ENCODE peak calls at places on chromosome 10, in ten cellular contexts. N is epithelial cell of esophagus, E is dorsolateral prefrontal cortex, F is OCI-LY7, A is pancreas, Q is NT2/D1, M is mesendoderm, C is stomach, V is GM23248, H is BJ. U is an unnamed sample.

GRCh38 chr10:112510384-112510783 is 63.4 kb downstream of the VTI1A start:
- DNase-seq in V (no peak), N (no peak), C (no peak), M (no peak), A (no peak), E (no peak), Q (no peak), H (no peak), F (no peak), U (no peak)

GRCh38 chr10:70430489-70431445 is 10.7 kb downstream of the NODAL start:
- DNase-seq in Q (no peak), H (no peak), E (no peak), V (peak), C (peak), A (peak), N (peak), F (no peak), M (peak), U (no peak)

GRCh38 chr10:28060031-28060607 is 61.2 kb upstream of the ODAD2 start:
- DNase-seq in H (no peak), E (no peak), M (no peak), F (no peak), A (no peak), C (no peak), V (peak), Q (no peak), N (no peak), U (no peak)

GRCh38 chr10:68526634-68527132 is 640 bp downstream of the SLC25A16 start:
- DNase-seq in V (no peak), A (no peak), H (no peak), M (no peak), N (peak), C (no peak), E (no peak), F (no peak), Q (no peak), U (no peak)

GRCh38 chr10:110225756-110226554 is 18.6 kb downstream of the MXI1 start:
- DNase-seq in H (peak), N (peak), V (peak), M (peak), Q (peak), F (peak), A (peak), C (peak), E (peak), U (peak)

GRCh38 chr10:52771534-52772455 is 789 bp downstream of the MBL2 start:
- DNase-seq in H (no peak), Q (no peak), F (no peak), C (no peak), M (no peak), E (no peak), V (peak), N (no peak), A (no peak), U (no peak)

GRCh38 chr10:127168251-127168650 is 28.1 kb downstream of the INSYN2A start:
- DNase-seq in M (no peak), F (no peak), H (no peak), A (no peak), C (no peak), Q (no peak), E (no peak), V (no peak), N (no peak), U (no peak)

GRCh38 chr10:86642021-86642420 is 12.3 kb upstream of the OPN4 start:
- DNase-seq in H (no peak), Q (no peak), N (no peak), A (no peak), E (no peak), F (no peak), C (no peak), V (no peak), M (no peak), U (no peak)

GRCh38 chr10:86497621-86498020 is 24.0 kb downstream of the WAPL start:
- DNase-seq in Q (no peak), V (no peak), N (no peak), A (no peak), M (no peak), F (no peak), E (no peak), C (no peak), H (no peak), U (no peak)

GRCh38 chr10:28072573-28072972 is 73.7 kb upstream of the ODAD2 start:
- DNase-seq in V (peak), E (no peak), C (no peak), M (no peak), F (no peak), Q (no peak), N (peak), A (no peak), H (no peak), U (no peak)

GRCh38 chr10:11256896-11257295 is 239.2 kb downstream of the CELF2 start:
- DNase-seq in V (no peak), M (no peak), H (no peak), F (no peak), A (no peak), Q (no peak), N (no peak), E (no peak), C (no peak), U (no peak)

GRCh38 chr10:63611078-63611477 is 89.9 kb downstream of the REEP3 start:
- DNase-seq in A (no peak), E (no peak), Q (no peak), C (no peak), F (no peak), M (no peak), V (peak), N (peak), H (no peak), U (no peak)

GRCh38 chr10:21526184-21526951 is 886 bp upstream of the SKIDA1 start:
- DNase-seq in N (peak), H (no peak), Q (no peak), F (no peak), A (peak), V (peak), E (peak), C (peak), M (peak), U (peak)

GRCh38 chr10:127694580-127695193 is 42.3 kb upstream of the FOXI2 start:
- DNase-seq in F (peak), Q (peak), H (no peak), N (peak), A (no peak), V (peak), E (no peak), M (peak), C (no peak), U (no peak)

GRCh38 chr10:61847087-61847486 is 54.4 kb upstream of the ARID5B start:
- DNase-seq in H (no peak), A (no peak), E (no peak), N (no peak), M (no peak), Q (no peak), V (no peak), F (no peak), C (no peak), U (no peak)

GRCh38 chr10:61744469-61744868 is 81.7 kb downstream of the CABCOCO1 start:
- DNase-seq in C (no peak), E (no peak), M (peak), A (no peak), V (no peak), H (no peak), Q (no peak), N (no peak), F (peak), U (peak)

GRCh38 chr10:66591865-66592264 is 334.0 kb upstream of the LRRTM3 start:
- DNase-seq in F (no peak), E (no peak), C (no peak), M (no peak), A (no peak), V (no peak), Q (no peak), H (no peak), N (peak), U (no peak)

GRCh38 chr10:132480356-132480755 is 57.2 kb upstream of the INPP5A start:
- DNase-seq in E (no peak), M (no peak), A (no peak), H (no peak), N (peak), V (no peak), Q (no peak), F (no peak), C (no peak), U (no peak)

GRCh38 chr10:132175907-132176581 is 10.7 kb upstream of the DPYSL4 start:
- DNase-seq in H (no peak), N (no peak), F (no peak), C (no peak), A (no peak), Q (no peak), M (no peak), E (peak), V (no peak), U (no peak)

GRCh38 chr10:61943699-61944444 is 42.4 kb downstream of the ARID5B start:
- DNase-seq in E (no peak), V (peak), M (no peak), N (peak), Q (no peak), A (no peak), F (peak), C (no peak), H (no peak), U (no peak)

GRCh38 chr10:118734477-118734876 is 20.3 kb downstream of the CACUL1 start:
- DNase-seq in M (no peak), H (no peak), A (no peak), Q (no peak), N (no peak), F (no peak), V (no peak), E (no peak), C (no peak), U (no peak)
- H3K4me3 ChIP-seq in M (no peak), H (no peak), A (no peak), Q (no peak), N (no peak), F (no peak), V (no peak), E (no peak), C (no peak), U (no peak)

DNA sequence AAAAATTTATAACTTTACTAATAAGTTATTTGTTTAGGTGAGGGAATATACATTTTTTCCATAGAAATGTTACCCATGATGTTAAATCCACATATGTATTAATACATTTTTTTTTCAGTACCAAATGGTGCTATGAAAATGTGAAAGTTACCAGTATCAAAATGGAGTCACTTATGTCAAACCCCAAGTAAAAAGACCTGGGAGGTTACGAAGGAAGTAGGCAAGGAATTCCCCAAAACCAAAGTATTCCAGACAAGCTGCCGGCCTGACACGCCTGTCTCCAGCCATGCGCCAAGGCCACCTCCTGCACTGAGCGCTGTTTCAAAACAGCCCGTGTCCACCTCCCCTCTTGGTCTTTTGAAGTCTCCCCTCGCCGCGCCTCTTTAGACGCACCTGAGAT is 44.7 kb downstream of the PRKCQ start:
- DNase-seq in F (no peak), Q (no peak), A (no peak), E (no peak), N (no peak), H (no peak), C (no peak), V (no peak), M (no peak), U (no peak)
- H3K4me3 ChIP-seq in F (no peak), Q (no peak), A (no peak), E (no peak), N (no peak), H (no peak), C (no peak), V (no peak), M (no peak), U (no peak)

GRCh38 chr10:33453081-33453850 is 118.8 kb upstream of the NRP1 start:
- DNase-seq in M (no peak), C (no peak), Q (no peak), F (no peak), H (no peak), E (no peak), V (peak), A (no peak), N (peak), U (no peak)
- H3K4me3 ChIP-seq in M (no peak), C (no peak), Q (no peak), F (no peak), H (no peak), E (no peak), V (no peak), A (no peak), N (no peak), U (no peak)

DNA sequence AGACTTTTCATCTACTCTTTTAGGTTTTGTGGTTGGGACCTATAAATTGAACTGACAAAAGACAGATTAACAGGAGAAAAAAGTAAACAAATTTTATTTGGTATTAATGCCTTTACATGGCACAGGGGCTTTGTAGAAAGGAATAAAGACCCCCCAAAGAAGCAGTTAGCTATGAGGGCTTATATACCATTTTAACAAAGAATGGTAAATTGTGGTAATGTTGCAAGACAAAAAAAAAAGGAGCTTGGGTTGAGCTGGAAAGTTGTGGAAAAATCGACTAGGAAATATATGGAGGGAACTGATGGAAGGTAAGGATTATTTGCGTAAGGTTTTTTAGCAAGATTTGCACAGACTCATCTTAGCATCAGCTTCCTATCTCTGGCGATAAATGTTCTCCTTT is 84.6 kb downstream of the JCAD start:
- DNase-seq in A (no peak), E (no peak), F (no peak), H (no peak), C (no peak), M (no peak), Q (no peak), V (no peak), N (no peak), U (no peak)
- H3K4me3 ChIP-seq in A (no peak), E (no peak), F (no peak), H (no peak), C (no peak), M (no peak), Q (no peak), V (no peak), N (no peak), U (no peak)

DNA sequence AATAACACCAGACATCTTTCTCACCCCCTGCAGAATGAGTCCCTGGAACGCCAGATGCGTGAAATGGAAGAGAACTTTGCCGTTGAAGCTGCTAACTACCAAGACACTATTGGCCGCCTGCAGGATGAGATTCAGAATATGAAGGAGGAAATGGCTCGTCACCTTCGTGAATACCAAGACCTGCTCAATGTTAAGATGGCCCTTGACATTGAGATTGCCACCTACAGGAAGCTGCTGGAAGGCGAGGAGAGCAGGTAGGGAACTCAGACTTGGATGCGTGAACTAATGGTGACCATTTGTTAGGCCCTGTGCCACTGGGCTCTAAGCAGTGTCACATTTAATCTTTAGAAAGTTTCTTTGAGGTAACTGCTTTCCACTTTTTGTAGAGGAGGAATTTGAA is 7.1 kb downstream of the VIM start:
- DNase-seq in N (no peak), A (no peak), V (peak), Q (no peak), C (no peak), H (no peak), M (peak), F (no peak), E (no peak), U (no peak)
- H3K4me3 ChIP-seq in N (no peak), A (no peak), V (peak), Q (no peak), C (no peak), H (no peak), M (no peak), F (no peak), E (no peak), U (no peak)

GRCh38 chr10:46077616-46078268 is 31.7 kb upstream of the MSMB start:
- DNase-seq in H (no peak), Q (no peak), F (no peak), V (no peak), E (no peak), M (no peak), N (no peak), C (no peak), A (no peak), U (no peak)
- H3K4me3 ChIP-seq in H (no peak), Q (no peak), F (no peak), V (no peak), E (no peak), M (no peak), N (no peak), C (no peak), A (no peak), U (no peak)

GRCh38 chr10:7408003-7408493 is 2.8 kb downstream of the SFMBT2 start:
- DNase-seq in M (peak), C (no peak), E (peak), V (peak), F (no peak), H (no peak), A (peak), Q (no peak), N (no peak), U (no peak)

GRCh38 chr10:7408494-7409044 is 2.3 kb downstream of the SFMBT2 start:
- DNase-seq in V (peak), C (peak), N (no peak), F (peak), E (peak), Q (no peak), H (no peak), M (peak), A (peak), U (no peak)

GRCh38 chr10:7405637-7406036 is 5.2 kb downstream of the SFMBT2 start:
- DNase-seq in M (peak), C (no peak), E (no peak), N (no peak), H (no peak), Q (no peak), F (no peak), A (no peak), V (peak), U (peak)

GRCh38 chr10:7407368-7408002 is 3.3 kb downstream of the SFMBT2 start:
- DNase-seq in C (no peak), A (no peak), E (no peak), N (no peak), M (peak), H (no peak), V (peak), Q (no peak), F (no peak), U (no peak)

GRCh38 chr10:7406712-7407333 is 4.0 kb downstream of the SFMBT2 start:
- DNase-seq in C (no peak), E (no peak), A (no peak), M (peak), N (no peak), H (no peak), V (no peak), Q (no peak), F (no peak), U (no peak)
- H3K4me3 ChIP-seq in C (peak), E (peak), A (peak), M (peak), N (no peak), H (no peak), V (no peak), Q (peak), F (no peak), U (no peak)

DNA sequence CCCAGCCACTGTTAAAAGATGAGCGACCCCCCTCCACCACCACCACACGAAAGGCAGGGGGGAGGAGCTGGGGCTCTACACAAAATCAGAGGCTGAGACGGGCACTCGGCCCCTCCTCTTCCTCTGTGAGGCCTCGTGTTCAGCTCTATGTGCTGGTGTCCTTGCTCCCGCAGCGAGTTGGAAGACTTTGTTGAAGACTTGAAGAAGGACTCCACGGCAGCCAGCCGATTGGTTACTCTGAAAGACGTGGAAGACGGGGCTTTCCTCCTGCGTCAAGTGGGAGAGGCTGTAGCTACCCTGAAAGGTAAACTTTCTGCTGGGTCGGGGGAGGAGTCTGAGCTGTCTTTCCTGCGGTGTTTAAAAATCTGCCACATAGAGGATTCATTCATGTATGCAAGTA is 203.7 kb downstream of the ARHGAP21 start:
- DNase-seq in E (no peak), H (no peak), F (no peak), V (no peak), M (peak), C (no peak), N (no peak), A (no peak), Q (no peak), U (no peak)
- H3K4me3 ChIP-seq in E (no peak), H (no peak), F (no peak), V (no peak), M (no peak), C (no peak), N (no peak), A (no peak), Q (no peak), U (no peak)

DNA sequence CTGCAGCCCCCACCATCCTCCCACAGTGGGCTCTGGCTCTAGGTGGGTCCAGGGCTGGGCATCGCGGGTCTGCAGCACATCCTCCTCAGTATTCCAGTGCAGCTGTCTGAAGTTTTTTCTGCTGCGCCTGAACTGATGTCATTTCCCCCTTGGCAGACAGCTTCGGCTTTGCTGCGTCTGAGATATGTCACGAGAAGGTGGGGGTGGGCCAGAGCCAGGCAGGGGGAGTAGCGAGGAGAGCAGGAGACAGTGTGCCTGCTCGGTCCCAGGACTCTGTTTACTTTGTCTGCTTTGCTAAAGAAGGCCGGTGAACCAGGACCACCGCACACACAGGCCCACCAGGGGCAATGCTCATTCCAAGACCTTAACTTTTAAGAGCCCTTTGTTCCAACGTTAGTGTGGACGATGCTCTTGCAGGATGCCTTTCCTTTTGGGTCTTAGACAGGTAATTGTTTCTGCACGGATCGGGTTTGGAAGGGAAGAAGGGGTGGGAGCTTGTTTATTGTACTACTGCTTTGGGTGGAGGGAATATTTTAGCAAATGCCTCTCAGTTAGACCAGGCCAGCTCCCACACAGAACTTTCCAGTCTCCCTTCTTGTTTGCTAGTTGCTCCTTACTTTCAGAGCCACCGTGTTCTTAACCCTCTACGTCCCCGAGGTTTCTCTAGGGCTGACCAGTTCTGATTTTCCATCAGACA is 32.4 kb downstream of the WBP1L start:
- DNase-seq in V (peak), N (peak), C (peak), A (peak), E (peak), Q (peak), F (no peak), H (no peak), M (peak), U (peak)
- H3K4me3 ChIP-seq in V (peak), N (peak), C (peak), A (peak), E (peak), Q (peak), F (no peak), H (no peak), M (no peak), U (no peak)

U was measured in HL-60.